ENCODE peak calls at places on chromosome 9, in six cellular contexts. L, V, W, X, H and R are unnamed samples.

GRCh38 chr9:550267-550790 is 291.2 kb upstream of the DMRT1 start:
- DNase-seq in L (peak; percentile 61), V (no peak), W (no peak), X (no peak), H (no peak), R (no peak)

GRCh38 chr9:135305546-135306180 is 173.9 kb upstream of the PPP1R26 start:
- DNase-seq in X (no peak), H (no peak), L (no peak), V (no peak), W (no peak), R (no peak)

GRCh38 chr9:124764774-124765438 is 6.2 kb downstream of the NR6A1 start:
- DNase-seq in H (no peak), L (no peak), W (no peak), V (peak; percentile 73), X (peak; percentile 39), R (no peak)

GRCh38 chr9:131393622-131394463 is at the start of gene PRRC2B:
- DNase-seq in X (peak; percentile 91), L (peak; percentile 85), V (peak; percentile 91), W (no peak), H (peak; percentile 61), R (peak; percentile 94)

GRCh38 chr9:20593551-20593950 is 28.7 kb downstream of the MLLT3 start:
- DNase-seq in W (no peak), X (peak; percentile 73), V (no peak), L (no peak), H (peak; percentile 51), R (no peak)

GRCh38 chr9:122642226-122642625 is 15.2 kb downstream of the OR1B1 start:
- DNase-seq in X (peak; percentile 28), V (peak; percentile 2), W (no peak), H (no peak), L (no peak), R (no peak)

GRCh38 chr9:133991211-133991921 is 758 bp downstream of the VAV2 start:
- DNase-seq in H (no peak), W (no peak), L (peak; percentile 47), X (peak; percentile 55), V (no peak), R (no peak)

GRCh38 chr9:2228641-2229040 is 213.5 kb downstream of the SMARCA2 start:
- DNase-seq in H (no peak), W (no peak), V (no peak), L (no peak), X (no peak), R (no peak)

GRCh38 chr9:129576546-129577543 is 44.1 kb downstream of the C9orf50 start:
- DNase-seq in V (no peak), L (no peak), H (peak; percentile 81), W (no peak), X (peak; percentile 83), R (no peak)

GRCh38 chr9:132804576-132805295 is 73.3 kb downstream of the AK8 start:
- DNase-seq in W (no peak), H (no peak), X (no peak), L (peak; percentile 30), V (no peak), R (no peak)

GRCh38 chr9:99472916-99473245 is 250.8 kb downstream of the SEC61B start:
- DNase-seq in L (no peak), W (no peak), H (no peak), V (no peak), X (no peak), R (no peak)

GRCh38 chr9:99474186-99474585 is 252.1 kb downstream of the SEC61B start:
- DNase-seq in X (peak; percentile 20), W (no peak), H (no peak), V (no peak), L (no peak), R (no peak)

GRCh38 chr9:99478469-99479027 is 256.5 kb downstream of the SEC61B start:
- DNase-seq in L (no peak), W (no peak), X (no peak), V (peak; percentile 29), H (no peak), R (no peak)
- H3K4me3 ChIP-seq in L (no peak overlapping the region), W (no peak overlapping the region), X (no peak overlapping the region), V (no peak overlapping the region), H (no peak overlapping the region), R (no peak overlapping the region)

GRCh38 chr9:21996438-21996837 is 1.8 kb downstream of the CDKN2B-AS1 start:
- DNase-seq in H (no peak), X (no peak), L (no peak), V (no peak), W (no peak), R (no peak)

GRCh38 chr9:21994996-21995651 is 533 bp downstream of the CDKN2B-AS1 start:
- DNase-seq in W (no peak), V (peak; percentile 95), L (peak; percentile 80), X (peak; percentile 90), H (peak; percentile 68), R (peak; percentile 91)

GRCh38 chr9:21994526-21994995 is at the start of gene CDKN2B-AS1:
- DNase-seq in L (peak; percentile 66), H (peak; percentile 72), W (no peak), V (peak; percentile 88), X (peak; percentile 81), R (peak; percentile 78)

GRCh38 chr9:21996858-21997257 is 2.3 kb downstream of the CDKN2B-AS1 start:
- DNase-seq in X (no peak), W (no peak), L (no peak), H (no peak), V (no peak), R (no peak)

GRCh38 chr9:21995652-21996275 is 1.2 kb downstream of the CDKN2B-AS1 start:
- DNase-seq in L (peak; percentile 55), H (peak; percentile 52), W (no peak), V (peak; percentile 51), X (peak; percentile 84), R (peak; percentile 80)
- H3K4me3 ChIP-seq in L (peak overlapping the region; percentile 81), H (peak overlapping the region; percentile 98), W (peak overlapping the region; percentile 75), V (peak overlapping the region; percentile 76), X (peak overlapping the region; percentile 91), R (peak overlapping the region; percentile 89)

DNA sequence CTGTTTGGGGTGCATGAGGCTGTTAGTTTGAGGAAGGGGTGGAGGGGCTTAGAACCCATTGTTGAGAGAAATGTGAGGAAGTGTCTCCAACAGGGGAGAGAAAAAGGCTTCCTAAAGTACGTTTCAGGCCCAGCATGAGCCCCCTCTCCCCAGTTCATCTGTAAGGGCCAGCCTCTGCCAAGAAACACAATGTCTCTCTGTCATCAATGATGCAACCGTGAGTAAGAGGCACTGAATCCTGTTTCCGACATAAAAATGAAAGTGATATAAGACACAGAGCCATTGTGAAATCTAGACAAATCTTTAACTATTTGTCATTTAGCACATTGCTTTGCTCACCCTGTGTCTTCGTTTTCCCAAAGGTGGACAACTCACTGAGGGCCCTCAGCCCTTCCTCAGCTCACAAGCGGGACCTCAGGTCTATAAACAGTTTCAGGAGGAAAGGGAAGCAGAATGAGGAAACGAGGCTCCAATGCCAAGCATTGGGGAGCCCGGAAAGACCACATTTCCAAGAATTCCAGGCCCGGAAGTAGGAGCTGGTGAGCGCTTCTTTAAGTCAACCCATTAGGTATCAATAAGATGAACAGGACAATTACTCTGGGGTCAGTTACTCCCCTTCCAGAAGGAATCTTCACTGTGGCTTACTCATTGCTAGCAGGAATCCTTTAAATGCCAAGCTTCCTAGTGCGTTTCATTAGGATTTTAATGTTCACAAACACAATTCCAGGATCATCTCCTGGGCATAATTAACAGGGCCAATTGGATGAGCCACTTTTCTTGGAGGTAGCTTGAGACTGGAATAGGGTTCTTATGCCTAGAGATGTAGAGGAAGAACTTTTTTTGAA is 59.0 kb upstream of the KLF4 start:
- DNase-seq in V (peak; percentile 38), L (no peak), W (no peak), X (peak; percentile 97), H (peak; percentile 97), R (no peak)
- H3K4me3 ChIP-seq in V (no peak overlapping the region), L (no peak overlapping the region), W (no peak overlapping the region), X (peak overlapping the region; percentile 60), H (no peak overlapping the region), R (no peak overlapping the region)

GRCh38 chr9:16871358-16872151 is 1.1 kb upstream of the BNC2 start:
- DNase-seq in W (no peak), H (peak; percentile 91), V (peak; percentile 3), L (peak; percentile 43), X (peak; percentile 82), R (peak; percentile 81)

GRCh38 chr9:16869140-16869903 is 1.1 kb downstream of the BNC2 start:
- DNase-seq in X (no peak), H (peak; percentile 71), L (peak; percentile 28), V (no peak), W (no peak), R (no peak)

GRCh38 chr9:16868706-16869105 is 1.8 kb downstream of the BNC2 start:
- DNase-seq in V (no peak), W (no peak), H (peak; percentile 44), L (no peak), X (peak; percentile 9), R (no peak)

GRCh38 chr9:16870606-16871357 is at the start of gene BNC2:
- DNase-seq in L (peak; percentile 31), X (peak; percentile 75), V (no peak), W (no peak), H (peak; percentile 50), R (no peak)

GRCh38 chr9:16869961-16870605 is 387 bp downstream of the BNC2 start:
- DNase-seq in W (no peak), V (no peak), H (no peak), L (no peak), X (peak; percentile 65), R (peak; percentile 51)
- H3K4me3 ChIP-seq in W (peak overlapping the region; percentile 86), V (no peak overlapping the region), H (peak overlapping the region; percentile 86), L (peak overlapping the region; percentile 49), X (peak overlapping the region; percentile 95), R (peak overlapping the region; percentile 62)

GRCh38 chr9:74887981-74888370 is 255 bp upstream of the TRPM6 start:
- DNase-seq in L (no peak), V (no peak), W (no peak), H (no peak), X (no peak), R (no peak)
- H3K4me3 ChIP-seq in L (peak overlapping the region; percentile 68), V (no peak overlapping the region), W (peak overlapping the region; percentile 69), H (no peak overlapping the region), X (no peak overlapping the region), R (no peak overlapping the region)